ENCODE peak calls at places on chromosomes 3 and 15, in five cellular contexts. One of them, this sample, is unnamed.

GRCh38 chr15:42199126-42199525 is 9.0 kb downstream of the VPS39 start:
- DNase-seq in IMR-90: no peak
- DNase-seq in mesenchymal stem cell: no peak
- DNase-seq in H9: no peak
- DNase-seq in H1: no peak
- DNase-seq in this sample: no peak

GRCh38 chr15:99239545-99240198 is 9.7 kb downstream of the TTC23 start:
- DNase-seq in IMR-90: peak
- DNase-seq in mesenchymal stem cell: peak
- DNase-seq in H9: no peak
- DNase-seq in H1: no peak
- DNase-seq in this sample: no peak

GRCh38 chr15:43465105-43465504 is 27.9 kb downstream of the TP53BP1 start:
- DNase-seq in IMR-90: peak
- DNase-seq in mesenchymal stem cell: peak
- DNase-seq in H9: no peak
- DNase-seq in H1: no peak
- DNase-seq in this sample: no peak

GRCh38 chr3:21876742-21877141 is 125.7 kb upstream of the ZNF385D start:
- DNase-seq in IMR-90: no peak
- DNase-seq in mesenchymal stem cell: no peak
- DNase-seq in H9: no peak
- DNase-seq in H1: no peak
- DNase-seq in this sample: no peak

GRCh38 chr3:66472313-66473134 is 28.3 kb downstream of the LRIG1 start:
- DNase-seq in IMR-90: peak
- DNase-seq in mesenchymal stem cell: peak
- DNase-seq in H9: no peak
- DNase-seq in H1: no peak
- DNase-seq in this sample: no peak

GRCh38 chr15:41494190-41494921 is 682 bp downstream of the ITPKA start:
- DNase-seq in IMR-90: no peak
- DNase-seq in mesenchymal stem cell: no peak
- DNase-seq in H9: peak
- DNase-seq in H1: peak
- DNase-seq in this sample: peak

GRCh38 chr15:39429898-39430357 is 151.0 kb upstream of the THBS1 start:
- DNase-seq in IMR-90: peak
- DNase-seq in mesenchymal stem cell: peak
- DNase-seq in H9: no peak
- DNase-seq in H1: no peak
- DNase-seq in this sample: no peak

GRCh38 chr3:69203631-69204314 is 81.4 kb upstream of the LMOD3 start:
- DNase-seq in IMR-90: no peak
- DNase-seq in mesenchymal stem cell: no peak
- DNase-seq in H9: no peak
- DNase-seq in H1: no peak
- DNase-seq in this sample: no peak

GRCh38 chr3:159870723-159871122 is 117.9 kb upstream of the IL12A start:
- DNase-seq in IMR-90: no peak
- DNase-seq in mesenchymal stem cell: no peak
- DNase-seq in H9: no peak
- DNase-seq in H1: no peak
- DNase-seq in this sample: no peak

GRCh38 chr3:106338582-106339219 is 469.9 kb upstream of the CBLB start:
- DNase-seq in IMR-90: no peak
- DNase-seq in mesenchymal stem cell: no peak
- DNase-seq in H9: no peak
- DNase-seq in H1: no peak
- DNase-seq in this sample: no peak

GRCh38 chr3:56817646-56818045 is 15.9 kb upstream of the ARHGEF3 start:
- DNase-seq in IMR-90: no peak
- DNase-seq in mesenchymal stem cell: no peak
- DNase-seq in H9: no peak
- DNase-seq in H1: no peak
- DNase-seq in this sample: no peak

GRCh38 chr3:45362161-45362560 is 26.2 kb upstream of the LARS2 start:
- DNase-seq in IMR-90: no peak
- DNase-seq in mesenchymal stem cell: no peak
- DNase-seq in H9: no peak
- DNase-seq in H1: no peak
- DNase-seq in this sample: no peak

GRCh38 chr15:24748812-24749439 is 73.4 kb downstream of the NPAP1 start:
- DNase-seq in IMR-90: no peak
- DNase-seq in mesenchymal stem cell: no peak
- DNase-seq in H9: no peak
- DNase-seq in H1: no peak
- DNase-seq in this sample: no peak

GRCh38 chr15:31271224-31271635 is 55.4 kb upstream of the KLF13 start:
- DNase-seq in IMR-90: no peak
- DNase-seq in mesenchymal stem cell: no peak
- DNase-seq in H9: no peak
- DNase-seq in H1: peak
- DNase-seq in this sample: no peak

GRCh38 chr3:16052964-16053363 is 121.5 kb upstream of the GALNT15 start:
- DNase-seq in IMR-90: no peak
- DNase-seq in mesenchymal stem cell: peak
- DNase-seq in H9: no peak
- DNase-seq in H1: no peak
- DNase-seq in this sample: no peak

GRCh38 chr3:47163023-47163989 is 607 bp downstream of the SETD2 start:
- DNase-seq in IMR-90: peak
- DNase-seq in mesenchymal stem cell: peak
- DNase-seq in H9: peak
- DNase-seq in H1: peak
- DNase-seq in this sample: peak

GRCh38 chr3:81105761-81106160 is 655.7 kb downstream of the GBE1 start:
- DNase-seq in IMR-90: no peak
- DNase-seq in mesenchymal stem cell: no peak
- DNase-seq in H9: no peak
- DNase-seq in H1: no peak
- DNase-seq in this sample: no peak

GRCh38 chr3:194206375-194206774 is 70.4 kb downstream of the HES1 start:
- DNase-seq in IMR-90: peak
- DNase-seq in mesenchymal stem cell: no peak
- DNase-seq in H9: no peak
- DNase-seq in H1: no peak
- DNase-seq in this sample: no peak

GRCh38 chr3:104606812-104607211 is 759.9 kb upstream of the ALCAM start:
- DNase-seq in IMR-90: no peak
- DNase-seq in mesenchymal stem cell: no peak
- DNase-seq in H9: no peak
- DNase-seq in H1: no peak
- DNase-seq in this sample: no peak

GRCh38 chr15:76802411-76802810 is 102.7 kb downstream of the SCAPER start:
- DNase-seq in IMR-90: no peak
- DNase-seq in mesenchymal stem cell: no peak
- DNase-seq in H9: no peak
- DNase-seq in H1: no peak
- DNase-seq in this sample: no peak

GRCh38 chr3:9884555-9885165 is 4.6 kb upstream of the CIDEC start:
- DNase-seq in IMR-90: peak
- DNase-seq in mesenchymal stem cell: peak
- DNase-seq in H9: no peak
- DNase-seq in H1: no peak
- DNase-seq in this sample: no peak

GRCh38 chr15:25362545-25362944 is 76.3 kb downstream of the UBE3A start:
- DNase-seq in IMR-90: no peak
- DNase-seq in mesenchymal stem cell: no peak
- DNase-seq in H9: no peak
- DNase-seq in H1: no peak
- DNase-seq in this sample: no peak

GRCh38 chr15:68300115-68300940 is 22.8 kb downstream of the FEM1B start:
- DNase-seq in IMR-90: no peak
- DNase-seq in mesenchymal stem cell: no peak
- DNase-seq in H9: no peak
- DNase-seq in H1: peak
- DNase-seq in this sample: no peak

GRCh38 chr3:47577583-47578118 is 1.0 kb downstream of the CSPG5 start:
- DNase-seq in IMR-90: no peak
- DNase-seq in mesenchymal stem cell: peak
- DNase-seq in H9: peak
- DNase-seq in H1: peak
- DNase-seq in this sample: no peak

GRCh38 chr3:175940881-175941280 is 1081.7 kb downstream of the NAALADL2 start:
- DNase-seq in IMR-90: no peak
- DNase-seq in mesenchymal stem cell: no peak
- DNase-seq in H9: peak
- DNase-seq in H1: peak
- DNase-seq in this sample: no peak

GRCh38 chr3:185152433-185153169 is at the start of gene C3orf70:
- DNase-seq in IMR-90: peak
- DNase-seq in mesenchymal stem cell: peak
- DNase-seq in H9: peak
- DNase-seq in H1: peak
- DNase-seq in this sample: peak

GRCh38 chr3:150104564-150104963 is 133.9 kb upstream of the PFN2 start:
- DNase-seq in IMR-90: no peak
- DNase-seq in mesenchymal stem cell: no peak
- DNase-seq in H9: no peak
- DNase-seq in H1: no peak
- DNase-seq in this sample: no peak

GRCh38 chr3:11720220-11721113 is 76.8 kb upstream of the VGLL4 start:
- DNase-seq in IMR-90: peak
- DNase-seq in mesenchymal stem cell: peak
- DNase-seq in H9: peak
- DNase-seq in H1: peak
- DNase-seq in this sample: peak

GRCh38 chr15:62486041-62486440 is 321.0 kb upstream of the C2CD4B start:
- DNase-seq in IMR-90: no peak
- DNase-seq in mesenchymal stem cell: no peak
- DNase-seq in H9: no peak
- DNase-seq in H1: no peak
- DNase-seq in this sample: no peak

GRCh38 chr15:70420421-70421196 is 322.9 kb upstream of the TLE3 start:
- DNase-seq in IMR-90: no peak
- DNase-seq in mesenchymal stem cell: no peak
- DNase-seq in H9: peak
- DNase-seq in H1: peak
- DNase-seq in this sample: no peak

GRCh38 chr3:130242850-130243569 is 102.5 kb upstream of the COL6A5 start:
- DNase-seq in IMR-90: peak
- DNase-seq in mesenchymal stem cell: peak
- DNase-seq in H9: no peak
- DNase-seq in H1: no peak
- DNase-seq in this sample: no peak

GRCh38 chr15:93063292-93063671 is 25.7 kb downstream of the RGMA start:
- DNase-seq in IMR-90: no peak
- DNase-seq in mesenchymal stem cell: no peak
- DNase-seq in H9: peak
- DNase-seq in H1: no peak
- DNase-seq in this sample: no peak

GRCh38 chr3:152626226-152626625 is 208.7 kb upstream of the P2RY1 start:
- DNase-seq in IMR-90: no peak
- DNase-seq in mesenchymal stem cell: no peak
- DNase-seq in H9: no peak
- DNase-seq in H1: no peak
- DNase-seq in this sample: no peak

GRCh38 chr15:74889390-74889881 is 406 bp upstream of the MPI start:
- DNase-seq in IMR-90: peak
- DNase-seq in mesenchymal stem cell: peak
- DNase-seq in H9: peak
- DNase-seq in H1: peak
- DNase-seq in this sample: no peak
- H4K91ac ChIP-seq in IMR-90: peak
- H4K91ac ChIP-seq in mesenchymal stem cell: no peak
- H4K91ac ChIP-seq in H9: no peak
- H4K91ac ChIP-seq in H1: no peak
- H4K91ac ChIP-seq in this sample: no peak

GRCh38 chr15:66024116-66024515 is 154.8 kb downstream of the RAB11A start:
- DNase-seq in IMR-90: no peak
- DNase-seq in mesenchymal stem cell: no peak
- DNase-seq in H9: no peak
- DNase-seq in H1: no peak
- DNase-seq in this sample: no peak
- H4K91ac ChIP-seq in IMR-90: no peak
- H4K91ac ChIP-seq in mesenchymal stem cell: no peak
- H4K91ac ChIP-seq in H9: no peak
- H4K91ac ChIP-seq in H1: peak
- H4K91ac ChIP-seq in this sample: no peak

GRCh38 chr3:125143982-125144652 is 68.4 kb downstream of the SLC12A8 start:
- DNase-seq in IMR-90: no peak
- DNase-seq in mesenchymal stem cell: peak
- DNase-seq in H9: no peak
- DNase-seq in H1: no peak
- DNase-seq in this sample: no peak

GRCh38 chr3:125143538-125143937 is 69.0 kb downstream of the SLC12A8 start:
- DNase-seq in IMR-90: no peak
- DNase-seq in mesenchymal stem cell: no peak
- DNase-seq in H9: no peak
- DNase-seq in H1: no peak
- DNase-seq in this sample: no peak

GRCh38 chr3:125146601-125147490 is 65.7 kb downstream of the SLC12A8 start:
- DNase-seq in IMR-90: no peak
- DNase-seq in mesenchymal stem cell: no peak
- DNase-seq in H9: no peak
- DNase-seq in H1: no peak
- DNase-seq in this sample: no peak

GRCh38 chr3:125145751-125146475 is 66.6 kb downstream of the SLC12A8 start:
- DNase-seq in IMR-90: no peak
- DNase-seq in mesenchymal stem cell: no peak
- DNase-seq in H9: no peak
- DNase-seq in H1: no peak
- DNase-seq in this sample: no peak

DNA sequence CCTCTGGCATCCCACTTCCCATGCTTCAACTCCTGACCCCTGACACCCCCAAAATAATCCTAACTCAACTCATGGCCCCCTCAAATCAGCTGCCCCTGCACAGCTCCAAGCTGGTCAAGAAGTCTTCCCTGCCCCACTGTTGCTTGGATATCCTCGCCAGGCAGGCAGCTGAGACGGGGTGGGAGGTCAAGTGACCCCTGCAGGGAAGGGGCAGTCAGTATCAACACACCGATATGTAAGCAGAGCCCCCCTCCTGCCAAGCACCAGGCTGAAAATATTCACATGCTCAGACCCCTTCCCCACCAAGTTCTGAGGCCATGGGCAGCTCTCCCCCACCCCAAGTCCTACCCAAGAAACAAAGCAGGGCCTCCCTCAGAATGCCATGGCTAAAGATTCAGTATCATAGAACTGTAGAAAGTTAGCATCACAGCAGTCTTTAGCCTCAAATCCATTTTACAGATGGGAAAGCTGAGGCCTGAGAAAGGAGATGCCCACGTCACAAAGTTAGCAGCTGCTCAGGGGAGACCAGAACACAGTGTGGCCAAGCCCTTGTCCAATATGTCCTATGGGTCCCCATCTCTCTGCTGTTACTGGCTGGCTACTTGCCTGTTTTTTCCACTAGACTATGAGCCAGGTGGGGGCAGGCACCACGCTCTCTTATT is 67.8 kb downstream of the SLC12A8 start:
- DNase-seq in IMR-90: no peak
- DNase-seq in mesenchymal stem cell: no peak
- DNase-seq in H9: no peak
- DNase-seq in H1: no peak
- DNase-seq in this sample: no peak
- H4K91ac ChIP-seq in IMR-90: peak
- H4K91ac ChIP-seq in mesenchymal stem cell: peak
- H4K91ac ChIP-seq in H9: no peak
- H4K91ac ChIP-seq in H1: no peak
- H4K91ac ChIP-seq in this sample: no peak

GRCh38 chr3:72490688-72491430 is 357.4 kb downstream of the SHQ1 start:
- DNase-seq in IMR-90: no peak
- DNase-seq in mesenchymal stem cell: no peak
- DNase-seq in H9: peak
- DNase-seq in H1: no peak
- DNase-seq in this sample: no peak
- H4K91ac ChIP-seq in IMR-90: no peak
- H4K91ac ChIP-seq in mesenchymal stem cell: no peak
- H4K91ac ChIP-seq in H9: no peak
- H4K91ac ChIP-seq in H1: no peak
- H4K91ac ChIP-seq in this sample: no peak